ENCODE peak calls at places on chromosomes 11 and 22, in five cellular contexts. E, B, G, R and J are unnamed samples.

GRCh38 chr11:61910473-61911123 is 6.8 kb downstream of the RAB3IL1 start:
- DNase-seq in B (peak), G (no peak), R (no peak), E (no peak), J (no peak)

GRCh38 chr11:18792066-18792591 is 531 bp upstream of the PTPN5 start:
- DNase-seq in E (no peak), G (no peak), R (no peak), B (no peak), J (no peak)

GRCh38 chr22:47724751-47725150 is 962.3 kb downstream of the TBC1D22A start:
- DNase-seq in E (no peak), R (no peak), G (no peak), B (no peak), J (no peak)

GRCh38 chr11:119218141-119218878 is 12.2 kb downstream of the CBL start:
- DNase-seq in E (peak), G (no peak), R (no peak), B (no peak), J (no peak)

GRCh38 chr11:86499723-86500129 is 125.0 kb downstream of the CCDC81 start:
- DNase-seq in R (no peak), B (no peak), E (no peak), G (no peak), J (no peak)

GRCh38 chr22:33842006-33842354 is 78.3 kb downstream of the LARGE1 start:
- DNase-seq in R (no peak), B (no peak), E (no peak), G (no peak), J (no peak)

GRCh38 chr11:17257200-17257599 is 19.3 kb upstream of the NUCB2 start:
- DNase-seq in G (no peak), R (peak), B (no peak), E (no peak), J (no peak)

GRCh38 chr11:87224486-87224885 is 186.8 kb downstream of the TMEM135 start:
- DNase-seq in B (no peak), G (no peak), E (no peak), R (no peak), J (no peak)

GRCh38 chr11:94513091-94513490 is 830 bp downstream of the C11orf97 start:
- DNase-seq in G (no peak), B (no peak), R (no peak), E (no peak), J (no peak)

GRCh38 chr22:22671506-22671905 is 27.1 kb downstream of the GGTLC2 start:
- DNase-seq in G (no peak), E (no peak), R (no peak), B (no peak), J (no peak)

GRCh38 chr11:113369411-113369810 is 18.2 kb upstream of the ANKK1 start:
- DNase-seq in G (no peak), B (no peak), E (no peak), R (no peak), J (no peak)

GRCh38 chr11:46295312-46295995 is 18.0 kb downstream of the CREB3L1 start:
- DNase-seq in G (no peak), E (no peak), B (peak), R (peak), J (peak)

GRCh38 chr11:87473174-87473573 is 435.4 kb downstream of the TMEM135 start:
- DNase-seq in G (no peak), B (no peak), E (no peak), R (no peak), J (no peak)

GRCh38 chr11:27462543-27462942 is 10.0 kb downstream of the LGR4 start:
- DNase-seq in R (no peak), B (no peak), G (no peak), E (no peak), J (no peak)

GRCh38 chr11:79182794-79183193 is 258.0 kb downstream of the TENM4 start:
- DNase-seq in B (no peak), G (no peak), R (no peak), E (no peak), J (no peak)

GRCh38 chr22:46113110-46113909 is 37.0 kb upstream of the PPARA start:
- DNase-seq in G (no peak), R (no peak), B (no peak), E (no peak), J (no peak)

GRCh38 chr22:42462016-42462415 is 29.8 kb upstream of the NFAM1 start:
- DNase-seq in B (peak), G (no peak), E (no peak), R (peak), J (no peak)

GRCh38 chr11:78044706-78045105 is 19.0 kb upstream of the THRSP start:
- DNase-seq in G (no peak), B (no peak), R (no peak), E (no peak), J (no peak)

GRCh38 chr11:3049430-3050243 is 7.6 kb downstream of the CARS1 start:
- DNase-seq in E (peak), G (peak), R (no peak), B (peak), J (no peak)

GRCh38 chr22:38267086-38267485 is 5.7 kb downstream of the TMEM184B start:
- DNase-seq in B (no peak), R (peak), G (no peak), E (no peak), J (no peak)

GRCh38 chr11:45384711-45385241 is 98.6 kb upstream of the SYT13 start:
- DNase-seq in B (no peak), R (no peak), E (no peak), G (no peak), J (no peak)

GRCh38 chr22:49244466-49245420 is 582.9 kb downstream of the BRD1 start:
- DNase-seq in E (no peak), G (no peak), R (no peak), B (no peak), J (no peak)

GRCh38 chr22:21026783-21027692 is 5.3 kb downstream of the SLC7A4 start:
- DNase-seq in E (no peak), R (peak), B (no peak), G (no peak), J (no peak)

GRCh38 chr11:76408171-76408965 is 27.2 kb downstream of the GVQW3 start:
- DNase-seq in R (no peak), G (no peak), E (no peak), B (peak), J (no peak)

GRCh38 chr22:49344196-49344595 is 483.5 kb downstream of the BRD1 start:
- DNase-seq in E (no peak), B (no peak), G (no peak), R (no peak), J (no peak)

GRCh38 chr11:27431808-27432207 is 40.8 kb downstream of the LGR4 start:
- DNase-seq in G (no peak), B (no peak), E (no peak), R (no peak), J (no peak)

GRCh38 chr11:128021304-128022006 is 565.9 kb downstream of the ETS1 start:
- DNase-seq in R (no peak), E (no peak), G (no peak), B (peak), J (peak)

GRCh38 chr11:6219359-6219758 is 14.0 kb downstream of the C11orf42 start:
- DNase-seq in R (no peak), G (no peak), B (no peak), E (no peak), J (no peak)

GRCh38 chr11:127339376-127339775 is 338.8 kb upstream of the KIRREL3 start:
- DNase-seq in E (no peak), R (no peak), B (no peak), G (no peak), J (no peak)

GRCh38 chr11:85029964-85030363 is 597.2 kb downstream of the DLG2 start:
- DNase-seq in R (no peak), G (no peak), E (no peak), B (no peak), J (peak)

GRCh38 chr11:60978546-60979380 is 7.3 kb downstream of the CD6 start:
- DNase-seq in R (no peak), G (peak), E (no peak), B (peak), J (no peak)

GRCh38 chr11:112599861-112600533 is 339.3 kb upstream of the PLET1 start:
- DNase-seq in G (no peak), B (no peak), E (no peak), R (no peak), J (no peak)

GRCh38 chr11:29656557-29656956 is 360.3 kb downstream of the KCNA4 start:
- DNase-seq in R (no peak), G (no peak), E (no peak), B (no peak), J (no peak)

GRCh38 chr11:20599424-20600346 is at the start of gene SLC6A5:
- DNase-seq in G (no peak), R (peak), E (no peak), B (no peak), J (peak)

GRCh38 chr22:20807315-20807752 is 33.4 kb downstream of the SERPIND1 start:
- DNase-seq in R (peak), G (no peak), E (peak), B (no peak), J (no peak)

GRCh38 chr11:80593981-80594380 is 1153.2 kb upstream of the TENM4 start:
- DNase-seq in R (no peak), B (no peak), E (no peak), G (no peak), J (no peak)

GRCh38 chr11:2653930-2654739 is 45.7 kb downstream of the KCNQ1OT1 start:
- DNase-seq in B (peak), R (no peak), G (no peak), E (no peak), J (no peak)

GRCh38 chr11:12216100-12216499 is 105.7 kb downstream of the MICAL2 start:
- DNase-seq in E (no peak), G (no peak), R (no peak), B (no peak), J (no peak)

GRCh38 chr11:12214751-12215150 is 104.4 kb downstream of the MICAL2 start:
- DNase-seq in G (no peak), E (no peak), R (no peak), B (no peak), J (no peak)

GRCh38 chr11:12215192-12215591 is 104.8 kb downstream of the MICAL2 start:
- DNase-seq in G (no peak), E (no peak), R (no peak), B (no peak), J (no peak)

GRCh38 chr11:12217879-12218278 is 107.5 kb downstream of the MICAL2 start:
- DNase-seq in R (no peak), G (no peak), B (no peak), E (no peak), J (no peak)

DNA sequence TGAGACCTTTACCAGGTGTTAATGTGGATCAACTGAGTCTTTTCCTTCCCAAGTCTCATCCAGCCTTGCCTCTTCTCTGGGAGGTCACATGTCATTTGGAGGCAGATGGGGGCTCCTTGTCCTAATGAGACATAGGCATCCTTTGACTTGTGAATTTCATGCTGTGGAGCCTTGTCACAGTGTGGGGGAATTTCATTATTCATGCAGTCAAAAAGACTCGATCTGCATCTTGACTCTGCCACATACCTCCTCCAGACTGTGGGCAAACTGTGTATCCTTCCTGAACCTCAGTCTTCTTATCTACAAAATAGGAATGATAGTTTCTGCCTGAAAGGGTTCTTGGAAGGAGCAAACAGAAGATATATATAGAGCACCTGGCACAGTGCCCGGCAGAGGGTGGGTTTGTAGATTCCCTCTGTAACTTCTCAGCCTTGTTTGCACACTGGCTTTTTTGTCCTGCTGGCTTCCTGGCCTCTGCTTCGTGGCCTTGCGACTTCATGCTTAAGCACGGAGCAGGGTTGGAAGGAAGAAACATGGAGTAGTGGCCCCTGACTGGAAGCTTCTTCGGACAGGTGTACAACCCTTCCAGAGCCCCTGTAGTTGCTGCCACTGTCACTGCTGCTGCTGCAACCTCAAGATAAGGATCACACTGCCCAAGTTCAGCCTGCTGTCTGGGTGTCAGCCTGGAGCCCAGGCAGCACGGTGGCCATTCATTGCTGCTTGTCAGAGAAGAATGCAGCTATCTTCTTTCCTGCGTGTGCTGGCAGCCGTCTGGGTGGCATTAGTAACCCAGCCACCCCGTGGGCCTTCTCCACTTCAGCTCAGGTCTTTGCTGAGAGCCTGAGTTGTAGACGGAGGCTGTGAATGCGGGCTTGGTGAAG is 106.4 kb downstream of the MICAL2 start:
- DNase-seq in G (no peak), E (no peak), B (peak), R (no peak), J (no peak)
- TF ChIP-seq JUND in G (no peak), E (no peak), B (no peak), R (no peak), J (no peak)

GRCh38 chr11:130648601-130649000 is 200.2 kb downstream of the ADAMTS15 start:
- DNase-seq in R (no peak), B (no peak), E (no peak), G (no peak), J (no peak)

GRCh38 chr11:130645164-130645859 is 196.9 kb downstream of the ADAMTS15 start:
- DNase-seq in E (no peak), G (no peak), R (no peak), B (no peak), J (no peak)

GRCh38 chr11:130647371-130647770 is 198.9 kb downstream of the ADAMTS15 start:
- DNase-seq in B (no peak), R (no peak), G (no peak), E (no peak), J (no peak)

GRCh38 chr11:130644187-130644586 is 195.7 kb downstream of the ADAMTS15 start:
- DNase-seq in R (no peak), G (no peak), E (no peak), B (no peak), J (no peak)

GRCh38 chr11:130646881-130647280 is 198.4 kb downstream of the ADAMTS15 start:
- DNase-seq in B (no peak), G (no peak), E (no peak), R (no peak), J (no peak)
- TF ChIP-seq JUND in B (no peak), G (no peak), E (no peak), R (no peak), J (no peak)

DNA sequence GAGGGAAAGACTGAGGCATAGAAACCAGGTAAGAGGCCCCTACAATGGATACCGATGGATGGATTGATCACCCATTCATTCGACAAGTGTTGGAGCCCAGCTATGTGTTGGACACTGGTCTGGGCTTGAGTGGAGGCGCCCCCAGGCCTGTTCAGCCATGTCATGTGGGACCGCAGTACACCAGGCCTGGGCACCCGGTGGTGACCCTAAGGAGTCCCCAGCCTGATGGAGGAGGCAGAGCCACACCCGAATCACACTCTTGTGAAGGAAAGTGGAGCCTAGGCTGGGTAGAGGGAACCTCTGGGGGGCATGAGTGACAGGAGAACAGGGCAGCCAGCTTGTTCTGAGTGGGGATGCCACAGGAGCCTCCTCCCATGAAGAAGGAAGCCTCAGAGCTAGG is 10.2 kb downstream of the CACNA1I start:
- DNase-seq in E (no peak), R (no peak), G (no peak), B (no peak), J (no peak)
- TF ChIP-seq JUND in E (no peak), R (no peak), G (no peak), B (no peak), J (no peak)

DNA sequence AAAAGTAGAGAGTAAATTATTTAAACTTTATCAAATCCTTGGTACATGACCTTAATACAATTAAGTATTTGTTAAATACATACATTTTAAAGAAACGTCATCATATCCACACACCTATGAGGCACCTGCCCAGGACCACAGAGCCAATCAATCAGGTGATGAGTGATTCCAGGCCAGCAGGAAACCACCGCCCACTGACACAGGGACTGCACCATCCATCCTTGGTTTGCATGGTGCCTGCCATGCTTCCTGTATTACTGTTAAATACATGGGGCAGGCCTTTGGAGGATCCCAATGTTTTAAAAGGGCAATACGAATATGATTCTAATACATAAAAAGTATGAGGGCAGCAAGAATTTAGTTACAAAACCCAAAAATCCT is 7.0 kb upstream of the TBC1D10A start:
- DNase-seq in E (no peak), B (no peak), R (no peak), G (no peak), J (no peak)
- TF ChIP-seq JUND in E (no peak), B (no peak), R (no peak), G (no peak), J (no peak)

GRCh38 chr22:37100589-37101127 is 8.9 kb downstream of the TMPRSS6 start:
- DNase-seq in E (no peak), R (no peak), B (no peak), G (no peak), J (no peak)
- TF ChIP-seq JUND in E (no peak), R (no peak), B (no peak), G (no peak), J (no peak)

GRCh38 chr11:69359735-69360470 is 65.9 kb downstream of the MYEOV start:
- DNase-seq in E (no peak), B (no peak), R (no peak), G (no peak), J (no peak)

GRCh38 chr11:69357458-69358397 is 63.8 kb downstream of the MYEOV start:
- DNase-seq in B (no peak), R (no peak), G (no peak), E (no peak), J (no peak)

GRCh38 chr11:69356703-69357457 is 62.9 kb downstream of the MYEOV start:
- DNase-seq in R (no peak), E (no peak), G (no peak), B (no peak), J (no peak)

GRCh38 chr11:69360606-69361005 is 66.7 kb downstream of the MYEOV start:
- DNase-seq in G (no peak), R (no peak), E (no peak), B (no peak), J (no peak)

DNA sequence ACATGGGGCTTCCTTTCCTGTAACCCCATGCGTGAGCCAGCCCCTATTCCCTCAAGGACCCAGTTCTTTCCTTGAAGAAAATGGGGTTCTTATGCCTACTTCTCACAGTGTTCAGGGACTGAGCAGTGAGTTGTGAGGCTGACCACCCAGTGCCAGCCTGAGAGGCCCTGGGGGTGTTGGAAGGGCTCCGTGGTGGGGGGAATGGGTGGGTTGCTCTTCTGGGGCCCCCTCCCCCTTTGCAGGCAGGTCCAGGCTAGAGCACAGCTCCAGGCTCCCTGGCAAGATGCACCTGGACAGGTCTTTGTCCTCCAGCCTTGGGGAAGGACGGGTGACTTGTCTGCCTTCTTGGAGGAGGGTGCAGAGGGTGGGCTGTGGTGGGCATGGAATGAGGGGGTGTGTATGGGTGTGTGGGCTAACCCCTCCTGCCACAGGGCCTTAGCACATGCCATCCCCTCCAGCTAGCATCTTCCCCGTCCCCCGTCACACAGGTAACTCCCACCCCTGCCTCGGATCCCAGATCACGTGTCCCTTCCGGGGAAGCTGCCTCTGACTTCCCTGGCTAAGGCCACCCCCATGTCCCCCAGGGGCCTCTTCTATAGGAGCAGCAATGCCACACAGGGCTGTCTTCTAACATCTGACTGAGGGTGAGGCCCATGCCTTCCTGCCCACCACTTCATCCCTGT is 64.6 kb downstream of the MYEOV start:
- DNase-seq in E (no peak), R (no peak), G (no peak), B (no peak), J (no peak)
- TF ChIP-seq JUND in E (no peak), R (no peak), G (no peak), B (no peak), J (no peak)

DNA sequence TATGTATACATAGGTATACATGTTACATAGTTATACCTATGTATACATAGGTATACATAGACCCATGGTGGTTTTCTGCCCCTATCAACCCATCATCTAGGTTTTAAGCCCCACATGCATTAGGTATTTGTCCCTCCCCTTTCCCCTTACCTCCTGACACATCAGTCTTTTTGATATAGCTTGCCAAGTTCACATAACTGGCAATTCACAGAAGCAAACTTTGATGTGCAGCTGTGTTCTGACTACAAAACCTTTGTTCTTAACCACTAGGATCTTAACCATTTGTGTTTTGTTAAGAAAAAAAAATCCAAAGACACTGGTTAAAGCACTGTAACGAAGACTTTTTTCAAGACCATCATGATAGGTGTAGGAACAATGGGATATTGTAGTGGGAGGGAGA is 42.9 kb upstream of the SLC5A1 start:
- DNase-seq in G (no peak), B (no peak), E (no peak), R (no peak), J (no peak)
- TF ChIP-seq JUND in G (no peak), B (no peak), E (no peak), R (no peak), J (no peak)